ENCODE peak calls at places on chromosomes 11 and 22, in six cellular contexts. D is K562, I is H1, F is HepG2, X is SK-N-SH, Z is GM12878. A is an unnamed sample.

GRCh38 chr11:77093056-77093891 is 9.4 kb upstream of the OMP start:
- DNase-seq in D (no peak), I (no peak), F (no peak), X (no peak), Z (no peak), A (no peak)

GRCh38 chr11:64292458-64293254 is 1.6 kb downstream of the KCNK4 start:
- DNase-seq in D (no peak), I (no peak), F (no peak), X (no peak), Z (no peak), A (no peak)

GRCh38 chr22:29093501-29093921 is 20.7 kb downstream of the KREMEN1 start:
- DNase-seq in D (no peak), I (no peak), F (no peak), X (peak), Z (no peak), A (no peak)

GRCh38 chr22:21673534-21674321 is 7.9 kb downstream of the PPIL2 start:
- DNase-seq in D (no peak), I (no peak), F (no peak), X (no peak), Z (no peak), A (no peak)

GRCh38 chr22:23565288-23565941 is 14.7 kb downstream of the IGLL1 start:
- DNase-seq in D (no peak), I (no peak), F (no peak), X (peak), Z (no peak), A (peak)

GRCh38 chr22:22593964-22594656 is 35.0 kb upstream of the PRAME start:
- DNase-seq in D (peak), I (no peak), F (peak), X (peak), Z (no peak), A (no peak)

GRCh38 chr22:19536564-19536963 is 12.4 kb upstream of the CLDN5 start:
- DNase-seq in D (no peak), I (no peak), F (no peak), X (no peak), Z (no peak), A (no peak)

GRCh38 chr11:71373791-71374454 is 74.3 kb downstream of the DHCR7 start:
- DNase-seq in D (no peak), I (no peak), F (no peak), X (no peak), Z (peak), A (peak)

GRCh38 chr11:114197799-114198500 is 98.2 kb upstream of the NNMT start:
- DNase-seq in D (no peak), I (no peak), F (no peak), X (no peak), Z (no peak), A (no peak)

GRCh38 chr11:68012044-68012842 is 2.1 kb downstream of the ALDH3B1 start:
- DNase-seq in D (no peak), I (no peak), F (no peak), X (no peak), Z (no peak), A (peak)

GRCh38 chr11:86202013-86202336 is 42.6 kb upstream of the EED start:
- DNase-seq in D (no peak), I (no peak), F (no peak), X (no peak), Z (no peak), A (peak)

GRCh38 chr11:2565447-2566222 is 120.8 kb downstream of the KCNQ1 start:
- DNase-seq in D (no peak), I (no peak), F (no peak), X (no peak), Z (no peak), A (no peak)

GRCh38 chr22:45516923-45517675 is 14.4 kb downstream of the FBLN1 start:
- DNase-seq in D (no peak), I (no peak), F (no peak), X (no peak), Z (no peak), A (no peak)

GRCh38 chr11:27233654-27234042 is 129.4 kb downstream of the CCDC34 start:
- DNase-seq in D (no peak), I (no peak), F (no peak), X (no peak), Z (no peak), A (no peak)

GRCh38 chr11:876550-876949 is 33.9 kb downstream of the TSPAN4 start:
- DNase-seq in D (no peak), I (no peak), F (no peak), X (no peak), Z (no peak), A (no peak)

GRCh38 chr11:102405501-102405900 is 47.1 kb downstream of the TMEM123 start:
- DNase-seq in D (no peak), I (no peak), F (no peak), X (no peak), Z (no peak), A (no peak)

GRCh38 chr11:34890812-34891211 is 25.4 kb downstream of the APIP start:
- DNase-seq in D (peak), I (no peak), F (peak), X (peak), Z (no peak), A (no peak)

GRCh38 chr22:25282671-25283561 is 63.5 kb downstream of the CRYBB2 start:
- DNase-seq in D (no peak), I (no peak), F (no peak), X (peak), Z (no peak), A (peak)

DNA sequence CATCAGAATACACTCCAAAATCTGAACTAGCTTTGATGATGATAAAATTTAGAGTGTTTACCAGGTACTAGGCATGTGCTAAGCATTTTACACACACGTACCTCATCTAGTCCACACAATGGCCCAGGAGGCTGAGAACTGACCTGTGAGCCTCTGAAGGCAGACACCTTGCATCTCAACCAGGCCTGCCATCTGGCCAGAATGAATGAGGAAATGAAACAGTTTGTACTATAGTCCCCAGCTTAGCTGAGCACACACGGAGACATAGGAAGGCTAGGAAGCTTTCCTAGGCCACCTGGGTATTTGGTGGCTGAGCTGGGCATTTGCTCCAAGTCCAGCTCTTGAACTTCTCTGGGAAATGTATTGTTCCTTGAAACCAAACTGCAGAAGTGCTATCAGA is 6.9 kb upstream of the SHANK3 start:
- DNase-seq in D (no peak), I (no peak), F (no peak), X (no peak), Z (no peak), A (no peak)
- TF ChIP-seq GABPA in D (no peak), I (no peak), F (no peak), X (no peak), Z (no peak), A (no peak)

DNA sequence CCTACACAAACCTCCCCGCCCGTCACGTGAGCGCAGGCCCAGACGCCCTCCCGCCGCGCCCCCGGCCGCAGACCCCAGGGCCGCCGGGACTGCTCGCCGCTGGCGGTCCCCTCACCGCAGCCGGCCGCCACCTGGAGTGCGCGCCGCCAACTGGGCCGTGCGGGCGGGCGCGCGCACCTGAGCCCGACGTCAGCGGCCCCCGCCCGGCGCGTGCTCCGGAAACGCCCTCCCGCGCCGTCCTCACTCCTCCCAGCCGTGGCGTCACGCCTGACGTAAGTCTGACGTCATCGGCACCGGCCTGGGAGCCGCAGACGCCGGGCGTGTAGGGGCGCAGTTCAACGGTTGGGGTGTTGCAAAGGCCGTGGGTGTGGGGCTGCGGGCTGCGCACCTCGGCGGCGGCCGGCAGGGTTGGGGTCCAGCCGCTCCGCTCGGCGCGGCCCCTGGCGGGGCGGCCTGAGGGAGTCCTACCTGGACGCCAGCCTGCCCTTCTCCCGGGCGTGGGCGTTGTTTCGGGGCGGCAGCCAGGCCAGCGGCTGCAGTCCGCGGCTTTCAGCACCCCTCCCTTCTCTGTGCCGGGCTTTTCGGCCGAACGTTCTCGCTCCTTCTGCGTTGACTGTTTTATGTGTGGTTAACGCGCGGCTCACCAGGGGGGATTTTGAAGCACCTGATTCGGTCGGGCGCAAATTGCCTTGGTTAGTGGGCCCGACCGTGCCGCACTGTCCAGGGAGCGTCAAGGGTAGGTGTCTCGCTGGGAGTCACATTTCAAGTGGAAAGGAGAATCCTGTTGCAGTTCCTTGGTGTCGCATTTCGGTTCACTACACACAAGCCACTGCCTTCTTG is at the start of gene JOSD1:
- DNase-seq in D (peak), I (peak), F (peak), X (peak), Z (peak), A (peak)
- TF ChIP-seq CTCF in D (no peak), I (no peak), F (peak), X (no peak), Z (no peak), A (no peak)

GRCh38 chr11:72433455-72434061 is 773 bp downstream of the CLPB start:
- DNase-seq in D (no peak), I (no peak), F (no peak), X (no peak), Z (no peak), A (no peak)
- TF ChIP-seq GABPA in D (no peak), I (no peak), F (no peak), X (no peak), Z (no peak), A (no peak)

DNA sequence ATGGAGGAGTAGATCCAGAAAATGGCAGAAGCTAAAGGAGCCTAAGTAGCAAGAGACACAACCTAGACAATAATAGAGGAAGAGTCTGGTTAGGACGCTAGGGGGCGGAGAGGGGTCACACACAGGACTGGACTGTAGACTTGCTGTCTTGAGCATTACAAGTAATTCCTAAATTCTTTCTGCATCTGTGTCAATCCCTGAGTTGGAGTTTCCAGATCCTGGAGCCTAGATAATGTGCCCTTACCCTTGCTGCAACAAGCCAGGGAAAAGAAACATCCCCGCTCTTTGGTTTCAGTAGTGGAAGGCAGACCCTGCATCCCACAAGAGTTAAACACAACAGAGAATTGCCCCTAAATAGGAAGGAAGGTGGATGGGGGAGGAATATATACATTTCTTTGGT is 14.9 kb upstream of the CCDC73 start:
- DNase-seq in D (peak), I (peak), F (peak), X (peak), Z (no peak), A (no peak)
- TF ChIP-seq CTCF in D (peak), I (peak), F (peak), X (peak), Z (peak), A (peak)

GRCh38 chr11:119445356-119445755 is 22.4 kb upstream of the THY1 start:
- DNase-seq in D (no peak), I (no peak), F (no peak), X (no peak), Z (no peak), A (no peak)

GRCh38 chr11:119446871-119447663 is 24.1 kb upstream of the THY1 start:
- DNase-seq in D (no peak), I (no peak), F (no peak), X (no peak), Z (no peak), A (no peak)

GRCh38 chr11:119446434-119446833 is 23.5 kb upstream of the THY1 start:
- DNase-seq in D (no peak), I (no peak), F (no peak), X (no peak), Z (no peak), A (no peak)

GRCh38 chr11:119447664-119448242 is 24.8 kb upstream of the THY1 start:
- DNase-seq in D (no peak), I (no peak), F (no peak), X (no peak), Z (no peak), A (no peak)

DNA sequence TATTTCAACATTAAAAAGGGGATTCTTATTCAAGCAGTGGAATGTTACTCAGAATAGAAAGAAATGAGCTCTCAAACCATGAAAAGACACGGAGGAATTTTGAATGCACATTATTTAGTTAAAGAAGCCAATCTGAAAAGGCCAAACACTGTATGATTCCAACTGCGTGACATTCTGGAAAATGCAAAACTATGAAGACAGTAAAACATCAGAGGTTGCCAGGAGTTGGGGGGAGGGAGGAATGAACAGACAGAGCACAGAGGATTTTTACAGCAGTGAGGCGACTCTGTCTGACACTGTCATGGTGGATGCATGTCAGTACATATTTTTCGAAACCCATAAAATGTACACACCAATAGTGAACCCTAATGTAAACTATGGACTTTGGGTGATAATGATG is 22.9 kb upstream of the THY1 start:
- DNase-seq in D (no peak), I (no peak), F (no peak), X (no peak), Z (no peak), A (no peak)
- TF ChIP-seq GABPA in D (no peak), I (no peak), F (no peak), X (no peak), Z (no peak), A (no peak)

DNA sequence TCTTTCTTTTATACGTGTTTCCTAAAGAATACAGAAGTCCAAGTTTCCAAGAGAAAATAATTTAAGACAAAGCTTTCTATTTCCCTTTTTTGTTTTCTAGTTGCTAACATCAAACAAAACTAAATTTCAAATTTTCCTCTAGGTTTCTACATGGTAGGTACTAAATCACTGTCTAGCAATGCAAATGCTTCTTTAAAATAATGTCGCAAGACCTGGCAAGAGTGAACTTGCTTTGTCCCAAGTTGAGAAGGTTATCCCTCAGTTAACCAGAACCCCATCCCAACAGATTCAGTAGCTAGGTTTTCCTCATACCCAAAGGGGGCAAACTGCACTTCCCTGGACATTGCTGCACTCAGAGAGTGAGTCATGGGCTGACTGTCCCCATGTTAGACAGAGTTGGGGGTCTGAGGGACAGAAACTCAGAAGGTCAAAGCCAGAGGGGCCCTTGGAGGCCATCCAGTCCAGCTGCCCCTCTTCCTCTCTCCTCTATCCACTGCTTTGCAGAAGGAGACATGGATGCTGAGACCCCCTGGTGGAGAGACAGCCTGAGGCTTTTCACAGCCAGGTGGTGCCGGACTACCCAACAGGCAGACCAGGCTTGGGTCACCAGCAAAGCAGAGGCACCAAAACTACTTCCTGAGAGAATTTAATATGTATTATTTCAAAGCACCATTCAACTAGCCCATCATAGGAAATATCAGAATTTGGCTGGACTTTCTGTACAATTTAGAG is 23.1 kb downstream of the OR2AT4 start:
- DNase-seq in D (peak), I (no peak), F (peak), X (no peak), Z (no peak), A (no peak)
- TF ChIP-seq CTCF in D (peak), I (peak), F (no peak), X (peak), Z (no peak), A (no peak)

A was measured in HL-60.